ENCODE peak calls at places on chromosome 4, in seven cellular contexts. G is MM.1S, O is GM23248, N is DND-41, A is colonic mucosa, B is neural progenitor cell, W is endothelial cell of umbilical vein. Z is an unnamed sample.
A peak's percentile ranks its signal among the peaks of the same experiment; 100 is the strongest.

GRCh38 chr4:74682567-74683359 is 111.6 kb downstream of the BTC start:
- DNase-seq in G (no peak), O (peak; percentile 94), N (no peak), A (no peak), B (no peak), W (peak; percentile 61), Z (peak; percentile 84)

GRCh38 chr4:32025840-32026459 is 1305.8 kb downstream of the PCDH7 start:
- DNase-seq in G (no peak), O (no peak), N (no peak), A (peak; percentile 21), B (no peak), W (peak; percentile 43), Z (peak; percentile 57)

GRCh38 chr4:144463896-144464295 is 182.1 kb upstream of the HHIP start:
- DNase-seq in G (no peak), O (no peak), N (no peak), A (no peak), B (no peak), W (no peak), Z (no peak)

GRCh38 chr4:80058740-80059139 is 14.3 kb downstream of the ANTXR2 start:
- DNase-seq in G (peak; percentile 59), O (peak; percentile 52), N (no peak), A (no peak), B (no peak), W (no peak), Z (no peak)

GRCh38 chr4:25310066-25310824 is 2.3 kb upstream of the ZCCHC4 start:
- DNase-seq in G (peak; percentile 54), O (no peak), N (no peak), A (no peak), B (no peak), W (no peak), Z (no peak)

GRCh38 chr4:85573270-85573669 is 98.3 kb downstream of the ARHGAP24 start:
- DNase-seq in G (no peak), O (peak; percentile 21), N (no peak), A (no peak), B (no peak), W (no peak), Z (no peak)

GRCh38 chr4:147940144-147940543 is 208.3 kb downstream of the ARHGAP10 start:
- DNase-seq in G (no peak), O (no peak), N (no peak), A (no peak), B (no peak), W (no peak), Z (no peak)

GRCh38 chr4:41661447-41662076 is 87.0 kb downstream of the PHOX2B start:
- DNase-seq in G (peak; percentile 19), O (peak; percentile 62), N (peak; percentile 49), A (peak; percentile 65), B (peak; percentile 58), W (peak; percentile 69), Z (peak; percentile 81)

GRCh38 chr4:131450572-131451209 is 1698.4 kb upstream of the PCDH10 start:
- DNase-seq in G (peak; percentile 25), O (no peak), N (no peak), A (no peak), B (no peak), W (no peak), Z (no peak)

GRCh38 chr4:71229477-71230257 is 109.2 kb upstream of the SLC4A4 start:
- DNase-seq in G (peak; percentile 25), O (peak; percentile 79), N (peak; percentile 13), A (peak; percentile 41), B (peak; percentile 64), W (peak; percentile 13), Z (peak; percentile 67)

GRCh38 chr4:118969359-118969758 is 80.7 kb downstream of the SYNPO2 start:
- DNase-seq in G (no peak), O (peak; percentile 86), N (no peak), A (peak; percentile 44), B (peak; percentile 44), W (peak; percentile 72), Z (peak; percentile 63)

GRCh38 chr4:79678472-79679202 is 270.6 kb upstream of the GK2 start:
- DNase-seq in G (no peak), O (no peak), N (peak; percentile 62), A (no peak), B (no peak), W (peak; percentile 21), Z (no peak)

GRCh38 chr4:110193822-110194761 is 4.3 kb downstream of the ELOVL6 start:
- DNase-seq in G (no peak), O (peak; percentile 54), N (peak; percentile 93), A (peak; percentile 90), B (peak; percentile 82), W (peak; percentile 95), Z (peak; percentile 95)

GRCh38 chr4:185018834-185019450 is 652 bp downstream of the HELT start:
- DNase-seq in G (no peak), O (no peak), N (no peak), A (no peak), B (peak; percentile 42), W (no peak), Z (peak; percentile 83)

GRCh38 chr4:26032572-26033320 is 118.7 kb downstream of the SMIM20 start:
- DNase-seq in G (no peak), O (peak; percentile 91), N (no peak), A (no peak), B (no peak), W (no peak), Z (no peak)

GRCh38 chr4:109184421-109184956 is 118.0 kb downstream of the COL25A1 start:
- DNase-seq in G (no peak), O (peak; percentile 23), N (no peak), A (no peak), B (no peak), W (peak; percentile 78), Z (no peak)

DNA sequence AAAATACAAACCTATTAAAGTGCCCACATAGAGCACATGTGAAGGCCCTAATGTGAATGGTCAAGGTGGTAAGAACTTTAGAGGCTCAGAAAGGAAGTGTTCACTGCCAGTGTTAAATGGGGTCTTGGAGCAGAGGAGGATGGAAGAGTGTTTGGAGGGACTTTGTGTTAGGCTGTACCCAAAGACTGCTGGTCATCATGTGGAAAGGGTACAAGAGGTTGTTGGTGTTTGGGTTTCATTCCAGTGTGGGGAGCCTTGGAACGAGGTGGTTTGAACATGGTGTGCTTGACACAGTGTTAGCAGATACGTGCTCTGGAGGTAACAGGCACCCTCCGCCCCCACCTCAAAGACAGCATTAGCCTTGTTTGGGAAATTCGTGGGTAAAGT is 73.1 kb downstream of the RAPGEF2 start:
- DNase-seq in G (no peak), O (no peak), N (no peak), A (no peak), B (no peak), W (no peak), Z (no peak)
- H3K9ac ChIP-seq in G (no peak overlapping the region), O (peak overlapping the region; percentile 47), N (no peak overlapping the region), A (no peak overlapping the region), B (no peak overlapping the region), W (peak overlapping the region; percentile 80), Z (no peak overlapping the region)

GRCh38 chr4:63275491-63275890 is 1133.8 kb downstream of the TECRL start:
- DNase-seq in G (no peak), O (no peak), N (no peak), A (no peak), B (no peak), W (no peak), Z (peak; percentile 43)
- H3K9ac ChIP-seq in G (no peak overlapping the region), O (no peak overlapping the region), N (no peak overlapping the region), A (no peak overlapping the region), B (no peak overlapping the region), W (no peak overlapping the region), Z (no peak overlapping the region)

GRCh38 chr4:47641755-47642154 is 156.7 kb downstream of the ATP10D start:
- DNase-seq in G (no peak), O (peak; percentile 4), N (no peak), A (no peak), B (no peak), W (no peak), Z (no peak)
- H3K9ac ChIP-seq in G (no peak overlapping the region), O (no peak overlapping the region), N (no peak overlapping the region), A (no peak overlapping the region), B (no peak overlapping the region), W (no peak overlapping the region), Z (no peak overlapping the region)

GRCh38 chr4:33107813-33108212 is 2387.6 kb downstream of the PCDH7 start:
- DNase-seq in G (no peak), O (peak; percentile 70), N (no peak), A (no peak), B (no peak), W (no peak), Z (no peak)

DNA sequence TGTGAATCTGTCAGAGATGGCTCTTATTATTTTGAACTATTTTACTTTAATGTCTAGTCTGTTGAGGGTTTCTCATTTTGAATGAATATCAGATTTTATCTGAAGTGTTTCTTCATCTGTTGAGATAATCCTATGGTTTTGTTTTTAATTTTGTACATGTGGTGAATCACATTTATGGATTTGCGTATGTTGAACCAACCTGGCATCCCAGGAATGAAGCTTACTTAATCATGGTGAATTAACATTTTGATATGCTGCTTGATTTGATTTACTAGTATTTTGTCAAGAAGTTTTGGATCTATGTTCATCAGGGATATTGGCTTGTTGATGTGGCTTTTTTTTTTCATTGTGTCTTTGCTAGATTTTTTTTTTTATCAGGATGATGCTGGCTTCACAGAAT is 2390.9 kb downstream of the PCDH7 start:
- DNase-seq in G (no peak), O (peak; percentile 34), N (no peak), A (no peak), B (no peak), W (no peak), Z (no peak)
- H3K9ac ChIP-seq in G (no peak overlapping the region), O (no peak overlapping the region), N (no peak overlapping the region), A (no peak overlapping the region), B (no peak overlapping the region), W (no peak overlapping the region), Z (no peak overlapping the region)

DNA sequence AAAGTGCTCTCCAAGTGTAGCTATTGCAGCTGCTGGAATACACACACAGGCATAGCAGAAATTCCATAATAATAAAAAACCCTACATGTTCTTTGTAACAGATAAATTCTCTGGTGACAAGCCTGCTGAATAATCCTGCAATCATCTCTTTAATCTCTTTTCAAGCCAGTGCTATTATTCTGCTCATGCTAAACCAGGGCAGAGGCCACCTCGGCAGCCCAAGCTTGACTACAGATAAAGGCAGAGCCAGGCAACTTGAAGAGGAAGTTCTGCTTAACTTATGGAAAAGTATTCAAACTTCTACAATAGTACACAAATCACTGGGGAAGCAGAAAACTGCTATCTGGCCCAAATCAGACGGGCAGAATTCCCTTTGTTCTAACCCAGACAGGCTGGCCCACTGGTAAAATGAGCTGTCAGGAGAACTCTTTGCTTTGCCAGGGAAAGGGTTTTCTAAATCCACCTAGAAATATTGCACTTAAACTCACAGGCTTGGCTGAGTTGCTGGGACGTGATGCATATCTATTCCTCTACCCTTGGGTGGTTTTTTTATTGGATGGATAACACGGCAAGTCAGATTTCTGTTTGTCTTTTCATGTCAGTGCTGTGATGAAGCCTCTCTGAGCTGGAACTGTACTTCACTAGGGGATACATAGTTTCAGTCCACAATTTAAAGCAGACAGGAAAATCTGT is 70.5 kb downstream of the GATB start:
- DNase-seq in G (no peak), O (peak; percentile 77), N (no peak), A (no peak), B (peak; percentile 37), W (peak; percentile 75), Z (no peak)
- H3K9ac ChIP-seq in G (no peak overlapping the region), O (peak overlapping the region; percentile 49), N (no peak overlapping the region), A (no peak overlapping the region), B (no peak overlapping the region), W (no peak overlapping the region), Z (no peak overlapping the region)

GRCh38 chr4:7207791-7208231 is 15.5 kb downstream of the SORCS2 start:
- DNase-seq in G (no peak), O (peak; percentile 56), N (no peak), A (no peak), B (no peak), W (no peak), Z (no peak)
- H3K9ac ChIP-seq in G (no peak overlapping the region), O (peak overlapping the region; percentile 74), N (no peak overlapping the region), A (no peak overlapping the region), B (no peak overlapping the region), W (no peak overlapping the region), Z (no peak overlapping the region)

Z was measured in endodermal cell.